ENCODE peak calls at places on chromosomes 13 and 19, in seven cellular contexts. M is amniotic stem cell; U is D721Med; J is AG20443; X is activated CD4-positive, alpha-beta T cell treated with anti-CD3 and anti-CD28 coated beads, Interleukin-2, amount 50 U/mL, for 1 hour; A is activated naive CD8-positive, alpha-beta T cell treated with anti-CD3 and anti-CD28 coated beads, Interleukin-2, amount 50 U/mL, for 16 hours; Q is iPS-NIHi11. R is an unnamed sample.
A peak's percentile ranks its signal among the peaks of the same experiment; 100 is the strongest.

GRCh38 chr19:10797541-10798256 is 38.3 kb downstream of the TMED1 start:
- DNase-seq in M (no peak), U (no peak), J (no peak), X (peak; percentile 77), A (peak; percentile 70), Q (no peak), R (no peak)

GRCh38 chr13:93776936-93777335 is 550.3 kb downstream of the GPC6 start:
- DNase-seq in M (no peak), U (no peak), J (peak; percentile 33), X (no peak), A (no peak), Q (no peak), R (no peak)

GRCh38 chr19:40147693-40148347 is 43.4 kb upstream of the MAP3K10 start:
- DNase-seq in M (peak; percentile 63), U (no peak), J (peak; percentile 78), X (no peak), A (no peak), Q (no peak), R (no peak)

GRCh38 chr13:48828962-48829405 is 146.7 kb upstream of the FNDC3A start:
- DNase-seq in M (no peak), U (no peak), J (no peak), X (no peak), A (no peak), Q (no peak), R (peak; percentile 19)

GRCh38 chr19:46080561-46080960 is 39.8 kb upstream of the IGFL4 start:
- DNase-seq in M (no peak), U (no peak), J (peak; percentile 72), X (no peak), A (no peak), Q (peak; percentile 36), R (no peak)

GRCh38 chr19:46617566-46618079 is 7.3 kb downstream of the PTGIR start:
- DNase-seq in M (no peak), U (no peak), J (no peak), X (no peak), A (no peak), Q (no peak), R (no peak)

GRCh38 chr13:39273953-39274352 is 235.7 kb downstream of the NHLRC3 start:
- DNase-seq in M (no peak), U (no peak), J (no peak), X (no peak), A (no peak), Q (peak; percentile 36), R (peak; percentile 11)

GRCh38 chr13:92823059-92823458 is 403.5 kb upstream of the GPC6 start:
- DNase-seq in M (no peak), U (no peak), J (no peak), X (no peak), A (no peak), Q (no peak), R (no peak)

GRCh38 chr13:75250526-75251183 is 231.3 kb downstream of the TBC1D4 start:
- DNase-seq in M (no peak), U (no peak), J (peak; percentile 9), X (no peak), A (no peak), Q (no peak), R (no peak)

GRCh38 chr19:55461974-55462628 is 659 bp upstream of the ISOC2 start:
- DNase-seq in M (no peak), U (no peak), J (peak; percentile 50), X (no peak), A (no peak), Q (no peak), R (no peak)

GRCh38 chr19:39363909-39364457 is 21.8 kb downstream of the SAMD4B start:
- DNase-seq in M (peak; percentile 29), U (no peak), J (peak; percentile 42), X (no peak), A (no peak), Q (no peak), R (no peak)

GRCh38 chr19:2634228-2634951 is 68.1 kb downstream of the GNG7 start:
- DNase-seq in M (no peak), U (no peak), J (no peak), X (no peak), A (no peak), Q (no peak), R (no peak)

GRCh38 chr19:36972594-36972993 is 56.5 kb downstream of the ZNF568 start:
- DNase-seq in M (no peak), U (no peak), J (no peak), X (no peak), A (no peak), Q (no peak), R (no peak)

GRCh38 chr19:51110666-51110971 is 2.4 kb upstream of the CTU1 start:
- DNase-seq in M (no peak), U (no peak), J (no peak), X (no peak), A (no peak), Q (no peak), R (no peak)

GRCh38 chr13:37701972-37702371 is 103.4 kb upstream of the POSTN start:
- DNase-seq in M (peak; percentile 41), U (no peak), J (peak; percentile 84), X (no peak), A (no peak), Q (peak; percentile 8), R (no peak)

GRCh38 chr13:39600766-39601165 is 2.2 kb downstream of the LHFPL6 start:
- DNase-seq in M (no peak), U (no peak), J (peak; percentile 19), X (no peak), A (no peak), Q (peak; percentile 45), R (no peak)

GRCh38 chr13:92972751-92973150 is 253.9 kb upstream of the GPC6 start:
- DNase-seq in M (no peak), U (no peak), J (no peak), X (no peak), A (no peak), Q (no peak), R (no peak)

GRCh38 chr19:50478901-50479715 is 2.5 kb upstream of the GARIN5A start:
- DNase-seq in M (no peak), U (no peak), J (peak; percentile 60), X (peak; percentile 18), A (no peak), Q (peak; percentile 75), R (no peak)

GRCh38 chr19:40411125-40411842 is 1.9 kb downstream of the PRX start:
- DNase-seq in M (no peak), U (no peak), J (no peak), X (no peak), A (no peak), Q (no peak), R (no peak)

GRCh38 chr13:113860051-113860471 is 3.8 kb downstream of the GAS6 start:
- DNase-seq in M (no peak), U (no peak), J (no peak), X (no peak), A (no peak), Q (no peak), R (peak; percentile 2)

GRCh38 chr13:31204592-31204991 is 4.8 kb downstream of the B3GLCT start:
- DNase-seq in M (no peak), U (no peak), J (peak; percentile 61), X (no peak), A (no peak), Q (no peak), R (no peak)

GRCh38 chr19:52094526-52094925 is 1.0 kb downstream of the ZNF841 start:
- DNase-seq in M (no peak), U (no peak), J (no peak), X (no peak), A (no peak), Q (no peak), R (no peak)

GRCh38 chr13:83121904-83122303 is 760.4 kb downstream of the SLITRK1 start:
- DNase-seq in M (no peak), U (no peak), J (no peak), X (no peak), A (no peak), Q (no peak), R (no peak)

GRCh38 chr19:28915737-28916460 is 297.1 kb downstream of the UQCRFS1 start:
- DNase-seq in M (no peak), U (no peak), J (no peak), X (no peak), A (no peak), Q (no peak), R (no peak)

GRCh38 chr13:45811891-45812583 is 39.5 kb downstream of the SIAH3 start:
- DNase-seq in M (no peak), U (no peak), J (no peak), X (no peak), A (no peak), Q (no peak), R (no peak)

GRCh38 chr13:80753951-80754350 is 413.0 kb upstream of the SPRY2 start:
- DNase-seq in M (no peak), U (no peak), J (no peak), X (no peak), A (no peak), Q (no peak), R (no peak)

GRCh38 chr19:42471554-42472249 is 29.0 kb upstream of the CXCL17 start:
- DNase-seq in M (no peak), U (no peak), J (no peak), X (no peak), A (no peak), Q (no peak), R (no peak)

GRCh38 chr13:48400820-48401219 is 12.1 kb downstream of the LPAR6 start:
- DNase-seq in M (peak; percentile 74), U (no peak), J (peak; percentile 34), X (no peak), A (no peak), Q (no peak), R (no peak)

GRCh38 chr13:95197548-95197947 is 103.7 kb downstream of the ABCC4 start:
- DNase-seq in M (no peak), U (no peak), J (no peak), X (no peak), A (no peak), Q (no peak), R (no peak)

GRCh38 chr13:24900507-24900906 is 136.5 kb downstream of the RNF17 start:
- DNase-seq in M (no peak), U (no peak), J (no peak), X (no peak), A (no peak), Q (no peak), R (no peak)

GRCh38 chr13:31517599-31517998 is 221.7 kb upstream of the RXFP2 start:
- DNase-seq in M (no peak), U (no peak), J (no peak), X (no peak), A (no peak), Q (no peak), R (no peak)

GRCh38 chr13:64471916-64472315 is 2758.2 kb downstream of the PCDH9 start:
- DNase-seq in M (peak; percentile 9), U (no peak), J (peak; percentile 39), X (no peak), A (no peak), Q (peak; percentile 17), R (no peak)

R was measured in B cell.